ENCODE peak calls at places on chromosomes 3 and 15, in nine cellular contexts. U is HepG2, A is heart left ventricle, O is right lobe of liver, R is body of pancreas, F is stomach, L is IMR-90, J is gastrocnemius medialis, B is H1. I is an unnamed sample. For H3K4me1, the result is how much of the 10 kb centered on the place peaks cover.

GRCh38 chr3:48655586-48655985 is 7.1 kb downstream of the CELSR3 start:
- DNase-seq in U (no peak), A (no peak), O (no peak), R (no peak), F (no peak), L (no peak), J (no peak), B (no peak), I (no peak)

GRCh38 chr3:123505820-123506219 is 56.9 kb upstream of the ADCY5 start:
- DNase-seq in U (no peak), A (no peak), O (no peak), R (no peak), F (no peak), L (no peak), J (no peak), B (no peak), I (no peak)

GRCh38 chr15:86221119-86221518 is 141.4 kb downstream of the AGBL1 start:
- DNase-seq in U (no peak), A (no peak), O (no peak), R (no peak), F (no peak), L (no peak), J (no peak), B (no peak), I (no peak)

GRCh38 chr3:157130881-157131251 is 29.1 kb downstream of the CCNL1 start:
- DNase-seq in U (no peak), A (no peak), O (no peak), R (peak), F (no peak), L (no peak), J (no peak), B (no peak), I (no peak)

GRCh38 chr15:98069256-98069655 is 108.8 kb downstream of the ARRDC4 start:
- DNase-seq in U (no peak), A (no peak), O (no peak), R (no peak), F (no peak), L (no peak), J (no peak), B (no peak), I (no peak)

GRCh38 chr3:182959474-182960350 is 20.6 kb downstream of the DCUN1D1 start:
- DNase-seq in U (no peak), A (no peak), O (no peak), R (no peak), F (no peak), L (no peak), J (no peak), B (no peak), I (no peak)

GRCh38 chr3:160125188-160125587 is 100.0 kb upstream of the C3orf80 start:
- DNase-seq in U (no peak), A (no peak), O (no peak), R (no peak), F (no peak), L (no peak), J (no peak), B (no peak), I (no peak)

GRCh38 chr3:64207289-64208086 is 17.8 kb downstream of the PRICKLE2 start:
- DNase-seq in U (no peak), A (no peak), O (no peak), R (no peak), F (no peak), L (peak), J (no peak), B (no peak), I (no peak)

GRCh38 chr3:187286467-187287059 is 5.0 kb downstream of the MASP1 start:
- DNase-seq in U (peak), A (no peak), O (peak), R (no peak), F (no peak), L (peak), J (no peak), B (no peak), I (no peak)

GRCh38 chr3:135896613-135897012 is 68.9 kb upstream of the PPP2R3A start:
- DNase-seq in U (no peak), A (no peak), O (no peak), R (peak), F (no peak), L (peak), J (no peak), B (no peak), I (no peak)

GRCh38 chr15:50463423-50464358 is 39.5 kb downstream of the USP8 start:
- DNase-seq in U (peak), A (no peak), O (no peak), R (no peak), F (no peak), L (peak), J (no peak), B (no peak), I (no peak)

GRCh38 chr3:138875096-138875753 is 40.5 kb upstream of the PIK3CB start:
- DNase-seq in U (no peak), A (no peak), O (no peak), R (no peak), F (no peak), L (no peak), J (no peak), B (no peak), I (no peak)

GRCh38 chr3:135453333-135453732 is 512.2 kb upstream of the PPP2R3A start:
- DNase-seq in U (no peak), A (no peak), O (no peak), R (no peak), F (no peak), L (no peak), J (no peak), B (no peak), I (no peak)

GRCh38 chr3:4504340-4505261 is 11.5 kb downstream of the ITPR1 start:
- DNase-seq in U (no peak), A (no peak), O (peak), R (peak), F (no peak), L (no peak), J (no peak), B (no peak), I (peak)

GRCh38 chr3:4821331-4821730 is 157.9 kb upstream of the BHLHE40 start:
- DNase-seq in U (peak), A (no peak), O (no peak), R (no peak), F (no peak), L (no peak), J (no peak), B (no peak), I (no peak)

GRCh38 chr3:15860014-15860934 is 62.5 kb upstream of the ANKRD28 start:
- DNase-seq in U (peak), A (peak), O (peak), R (peak), F (peak), L (peak), J (peak), B (peak), I (peak)

GRCh38 chr3:15858547-15859506 is 61.0 kb upstream of the ANKRD28 start:
- DNase-seq in U (peak), A (peak), O (peak), R (peak), F (peak), L (no peak), J (peak), B (peak), I (peak)

GRCh38 chr3:15859507-15860013 is 61.8 kb upstream of the ANKRD28 start:
- DNase-seq in U (peak), A (peak), O (peak), R (peak), F (peak), L (peak), J (peak), B (no peak), I (peak)

DNA sequence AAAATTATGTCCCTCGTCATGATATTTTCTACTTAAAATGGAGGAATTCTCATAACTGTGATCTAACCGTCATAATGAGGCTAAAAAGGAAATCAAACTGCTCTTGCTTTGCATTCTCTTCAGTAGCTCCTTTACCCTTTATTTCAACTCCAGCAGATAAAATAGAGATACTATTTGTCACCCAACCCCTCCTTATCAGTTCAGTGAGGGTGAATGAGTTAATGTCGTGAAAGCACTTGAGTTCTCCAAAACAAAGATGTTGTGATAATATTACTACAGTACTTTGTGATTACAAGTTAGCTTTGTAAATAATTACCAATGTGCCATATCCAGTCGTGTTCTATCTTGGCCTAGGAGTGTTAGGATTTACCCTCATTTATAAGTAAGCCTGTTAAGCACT is 63.4 kb upstream of the ANKRD28 start:
- DNase-seq in U (no peak), A (no peak), O (no peak), R (no peak), F (no peak), L (no peak), J (no peak), B (no peak), I (no peak)
- H3K4me3 ChIP-seq in U (no peak), A (no peak), O (no peak), R (no peak), F (peak), L (no peak), J (no peak), B (no peak), I (no peak)

GRCh38 chr3:191334359-191334893 is 4.1 kb upstream of the UTS2B start:
- DNase-seq in U (no peak), A (no peak), O (no peak), R (no peak), F (no peak), L (no peak), J (no peak), B (no peak), I (no peak)
- H3K4me1 ChIP-seq in U (half or more), A (half or more), O (under half), R (half or more), F (under half), L (under half), J (half or more), B (under half), I (under half)

GRCh38 chr15:78065973-78066946 is 11.3 kb downstream of the TBC1D2B start:
- DNase-seq in U (no peak), A (no peak), O (no peak), R (no peak), F (no peak), L (no peak), J (no peak), B (no peak), I (no peak)
- TF ChIP-seq POLR2A in U (no peak), A (no peak), O (no peak), R (no peak), F (no peak), L (no peak), J (no peak), B (no peak), I (no peak)

DNA sequence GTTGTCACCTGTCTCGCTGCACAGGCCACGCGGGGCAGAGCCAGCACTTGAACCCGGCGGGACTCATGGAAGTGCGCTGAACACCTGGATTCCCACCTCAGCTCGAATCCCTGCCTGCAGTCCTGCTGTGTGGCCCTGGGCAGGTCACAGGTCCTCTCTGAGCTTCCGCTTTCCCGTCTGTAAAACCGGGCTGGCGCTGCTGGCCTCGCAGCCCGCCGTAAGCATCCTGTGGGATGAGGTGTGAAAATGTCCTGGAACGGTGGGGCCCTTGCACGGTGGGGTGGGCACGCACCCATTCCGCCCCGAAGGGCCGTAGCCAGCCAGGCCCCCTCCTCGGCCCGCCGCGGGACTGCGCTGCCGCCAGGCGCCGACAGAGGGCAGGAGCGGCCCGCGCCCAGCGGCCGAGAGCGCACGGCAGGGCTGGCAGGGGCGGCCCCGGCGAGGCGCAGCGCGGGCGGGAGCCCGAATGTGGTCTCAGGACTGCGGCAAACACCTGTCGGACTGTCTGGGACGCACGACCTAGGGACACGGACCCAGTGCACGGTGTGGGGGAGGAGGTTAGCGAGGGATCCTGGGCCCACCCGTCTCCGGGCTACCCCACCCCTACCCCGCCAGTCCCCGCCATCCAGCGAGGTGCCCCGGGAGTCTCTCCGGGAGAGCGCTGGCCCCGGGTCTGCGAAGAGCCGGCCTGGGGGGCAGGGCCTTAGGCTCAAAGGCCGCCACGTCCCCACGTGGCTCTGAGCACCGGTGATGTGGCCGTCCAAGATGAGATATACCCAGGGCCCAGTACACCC is 40.4 kb downstream of the DNAJB8 start:
- DNase-seq in U (peak), A (peak), O (peak), R (peak), F (peak), L (no peak), J (no peak), B (peak), I (no peak)
- H3K4me3 ChIP-seq in U (peak), A (peak), O (no peak), R (no peak), F (peak), L (no peak), J (peak), B (no peak), I (peak)

DNA sequence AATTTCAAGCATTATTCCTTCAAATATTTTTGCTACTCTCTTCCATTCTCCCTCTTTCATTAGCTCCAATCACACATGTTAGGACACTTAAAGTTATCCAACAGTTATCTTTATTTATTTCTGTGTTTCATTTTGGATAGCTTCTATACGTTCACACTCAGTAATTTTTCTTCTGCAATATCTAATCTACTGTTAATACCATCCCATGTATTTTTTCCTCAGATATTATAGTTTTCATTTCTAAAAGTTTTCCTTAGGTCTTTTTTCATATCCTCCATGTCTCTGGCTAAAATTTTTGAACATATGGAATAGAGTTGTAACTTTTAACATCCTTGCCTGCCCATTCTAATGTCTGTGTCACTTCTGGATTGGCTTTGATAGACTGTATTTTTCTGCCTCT is 73.4 kb downstream of the CTNNB1 start:
- DNase-seq in U (no peak), A (no peak), O (no peak), R (no peak), F (no peak), L (no peak), J (no peak), B (no peak), I (no peak)
- H3K4me1 ChIP-seq in U (half or more), A (under half), O (under half), R (under half), F (under half), L (under half), J (under half), B (under half), I (under half)

DNA sequence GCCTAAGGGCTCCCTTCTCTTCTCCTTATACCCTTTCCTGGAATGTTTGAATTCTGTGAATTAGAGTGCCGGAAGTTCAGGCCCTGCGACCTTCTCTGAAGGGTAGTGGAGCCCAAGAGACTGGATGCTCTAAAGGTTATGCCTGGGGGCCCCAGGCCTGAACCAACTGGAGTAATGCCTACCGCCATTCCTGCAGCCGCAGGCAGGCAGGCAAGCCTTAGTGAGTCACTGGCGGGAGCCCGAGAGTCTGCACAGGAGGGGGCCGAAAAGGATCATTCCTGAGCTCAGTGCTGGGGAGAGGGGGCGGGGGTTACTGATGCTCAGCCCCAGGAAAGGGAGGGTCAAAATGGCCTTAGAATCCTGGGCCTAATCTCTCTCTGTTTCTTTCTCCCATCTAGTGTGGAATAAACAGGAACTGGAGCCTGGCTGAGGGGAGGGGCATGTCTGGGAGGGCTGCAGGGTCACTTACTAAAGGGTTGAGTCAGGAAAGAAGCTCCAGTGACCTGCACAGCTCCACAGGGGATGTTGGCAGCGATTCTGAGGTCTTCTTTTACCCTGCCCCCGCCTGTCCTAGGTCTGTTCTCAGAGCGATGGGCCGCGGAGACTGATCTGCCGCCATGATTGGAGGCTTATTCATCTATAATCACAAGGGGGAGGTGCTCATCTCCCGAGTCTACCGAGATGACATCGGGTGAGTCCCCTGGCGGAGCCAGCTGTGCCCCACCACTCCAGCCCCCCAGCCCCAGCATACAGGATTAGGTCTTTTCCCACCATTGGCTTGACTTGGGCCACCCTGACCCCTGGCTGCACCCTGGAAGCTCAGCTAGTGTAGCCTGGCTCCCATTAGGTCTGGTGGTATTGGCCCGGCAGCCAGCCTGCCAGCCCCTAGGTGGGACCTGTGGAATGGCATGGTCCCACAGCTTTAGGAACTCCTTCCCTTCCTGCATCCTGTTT is 2.0 kb downstream of the AP2M1 start:
- DNase-seq in U (peak), A (peak), O (peak), R (peak), F (peak), L (peak), J (peak), B (peak), I (no peak)
- TF ChIP-seq POLR2A in U (no peak), A (no peak), O (no peak), R (no peak), F (no peak), L (peak), J (no peak), B (peak), I (peak)